ENCODE peak calls at places on chromosomes 3 and 15, in seven cellular contexts. J, F, A, P, N, L and G are unnamed samples.

GRCh38 chr15:82894971-82895520 is 57.5 kb downstream of the HOMER2 start:
- DNase-seq in L (peak), F (peak), P (peak), A (no peak), N (peak), J (no peak), G (no peak)

GRCh38 chr15:25250011-25250596 is 188.7 kb downstream of the UBE3A start:
- DNase-seq in L (no peak), N (no peak), J (no peak), P (no peak), F (no peak), A (peak), G (no peak)

GRCh38 chr15:67166280-67167009 is 88.0 kb downstream of the AAGAB start:
- DNase-seq in F (no peak), L (no peak), N (no peak), J (no peak), A (no peak), P (no peak), G (no peak)

GRCh38 chr3:55629432-55629831 is 142.3 kb upstream of the WNT5A start:
- DNase-seq in L (no peak), N (peak), F (no peak), P (no peak), A (peak), J (no peak), G (peak)

GRCh38 chr3:44648564-44649229 is at the start of gene ZNF35:
- DNase-seq in N (peak), F (peak), P (peak), J (no peak), L (peak), A (peak), G (peak)

GRCh38 chr3:124620600-124621063 is 109.6 kb upstream of the UMPS start:
- DNase-seq in L (peak), F (no peak), A (peak), J (no peak), P (no peak), N (peak), G (no peak)

GRCh38 chr15:42272768-42273098 is 268 bp upstream of the GANC start:
- DNase-seq in F (no peak), P (peak), J (no peak), L (no peak), N (no peak), A (no peak), G (no peak)

GRCh38 chr3:98839846-98840245 is 61.6 kb downstream of the DCBLD2 start:
- DNase-seq in P (no peak), F (no peak), N (peak), J (no peak), A (no peak), L (peak), G (no peak)

GRCh38 chr15:40247406-40247971 is 8.6 kb downstream of the PAK6 start:
- DNase-seq in N (no peak), L (no peak), A (no peak), F (no peak), P (no peak), J (no peak), G (no peak)

GRCh38 chr3:35929158-35929557 is 289.8 kb downstream of the ARPP21 start:
- DNase-seq in P (no peak), J (no peak), F (no peak), A (no peak), L (no peak), N (peak), G (peak)

GRCh38 chr3:194281766-194282165 is 69.4 kb downstream of the CPN2 start:
- DNase-seq in J (no peak), F (no peak), A (no peak), N (no peak), P (no peak), L (no peak), G (no peak)

GRCh38 chr15:56815247-56815646 is 81.9 kb upstream of the ZNF280D start:
- DNase-seq in J (no peak), L (no peak), F (peak), N (no peak), A (no peak), P (no peak), G (peak)

GRCh38 chr3:119825820-119826219 is 43.9 kb downstream of the NR1I2 start:
- DNase-seq in J (no peak), A (peak), L (no peak), P (no peak), F (no peak), N (no peak), G (no peak)

GRCh38 chr3:25007974-25008658 is 419.9 kb upstream of the RARB start:
- DNase-seq in P (no peak), A (peak), L (no peak), N (peak), F (no peak), J (no peak), G (no peak)

GRCh38 chr3:120642368-120642948 is 39.6 kb downstream of the HGD start:
- DNase-seq in L (peak), J (no peak), P (no peak), F (no peak), N (peak), A (no peak), G (no peak)

GRCh38 chr3:13042932-13043275 is 30.3 kb downstream of the IQSEC1 start:
- DNase-seq in A (no peak), N (no peak), J (peak), L (no peak), P (peak), F (no peak), G (no peak)

GRCh38 chr3:140164156-140164555 is 229.2 kb downstream of the CLSTN2 start:
- DNase-seq in A (no peak), F (no peak), L (no peak), P (no peak), N (no peak), J (no peak), G (no peak)

GRCh38 chr3:154656496-154656895 is 226.5 kb upstream of the GPR149 start:
- DNase-seq in N (no peak), A (no peak), L (peak), J (no peak), F (no peak), P (no peak), G (no peak)

DNA sequence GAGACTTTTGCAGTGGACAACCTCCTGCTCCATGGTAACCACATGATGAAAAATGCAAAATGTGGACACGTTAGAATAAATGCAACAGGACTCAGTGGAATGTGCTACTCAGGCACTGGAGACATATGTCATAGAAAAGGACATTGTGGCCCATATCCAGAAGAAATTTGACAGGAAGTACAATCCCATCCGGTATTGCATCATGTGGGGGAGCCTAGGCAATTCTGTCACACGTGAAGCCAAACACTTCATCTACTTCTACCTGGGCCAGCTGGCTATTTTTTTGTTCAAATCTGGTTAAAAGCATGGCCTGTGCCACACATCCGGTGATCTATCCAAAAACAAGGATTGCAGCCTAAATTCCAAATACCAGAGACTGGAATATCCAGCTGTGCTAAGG is 227.3 kb upstream of the GPR149 start:
- DNase-seq in J (no peak), A (no peak), N (no peak), L (no peak), F (peak), P (no peak), G (no peak)
- TF ChIP-seq EZH2 in J (no peak), A (no peak), N (no peak), L (no peak), F (no peak), P (no peak), G (no peak)

GRCh38 chr3:184565421-184566211 is 4.0 kb downstream of the EPHB3 start:
- DNase-seq in N (peak), J (no peak), L (peak), P (no peak), A (peak), F (peak), G (peak)
- TF ChIP-seq EZH2 in N (no peak), J (no peak), L (no peak), P (no peak), A (no peak), F (no peak), G (no peak)

GRCh38 chr15:28885630-28886430 is at the start of gene APBA2:
- DNase-seq in P (peak), A (peak), N (peak), L (peak), J (no peak), F (peak), G (peak)
- TF ChIP-seq EZH2 in P (no peak), A (no peak), N (no peak), L (peak), J (no peak), F (no peak), G (no peak)

GRCh38 chr15:99099661-99100060 is 5.2 kb upstream of the SYNM start:
- DNase-seq in A (no peak), P (no peak), J (no peak), N (no peak), F (no peak), L (no peak), G (no peak)

GRCh38 chr15:99098991-99099390 is 5.9 kb upstream of the SYNM start:
- DNase-seq in F (no peak), L (no peak), P (no peak), N (no peak), A (no peak), J (no peak), G (no peak)

GRCh38 chr15:99102332-99103235 is 2.3 kb upstream of the SYNM start:
- DNase-seq in A (no peak), P (no peak), L (no peak), N (peak), J (no peak), F (no peak), G (no peak)

GRCh38 chr15:99101501-99101900 is 3.4 kb upstream of the SYNM start:
- DNase-seq in A (no peak), P (no peak), F (no peak), N (no peak), L (peak), J (no peak), G (no peak)

DNA sequence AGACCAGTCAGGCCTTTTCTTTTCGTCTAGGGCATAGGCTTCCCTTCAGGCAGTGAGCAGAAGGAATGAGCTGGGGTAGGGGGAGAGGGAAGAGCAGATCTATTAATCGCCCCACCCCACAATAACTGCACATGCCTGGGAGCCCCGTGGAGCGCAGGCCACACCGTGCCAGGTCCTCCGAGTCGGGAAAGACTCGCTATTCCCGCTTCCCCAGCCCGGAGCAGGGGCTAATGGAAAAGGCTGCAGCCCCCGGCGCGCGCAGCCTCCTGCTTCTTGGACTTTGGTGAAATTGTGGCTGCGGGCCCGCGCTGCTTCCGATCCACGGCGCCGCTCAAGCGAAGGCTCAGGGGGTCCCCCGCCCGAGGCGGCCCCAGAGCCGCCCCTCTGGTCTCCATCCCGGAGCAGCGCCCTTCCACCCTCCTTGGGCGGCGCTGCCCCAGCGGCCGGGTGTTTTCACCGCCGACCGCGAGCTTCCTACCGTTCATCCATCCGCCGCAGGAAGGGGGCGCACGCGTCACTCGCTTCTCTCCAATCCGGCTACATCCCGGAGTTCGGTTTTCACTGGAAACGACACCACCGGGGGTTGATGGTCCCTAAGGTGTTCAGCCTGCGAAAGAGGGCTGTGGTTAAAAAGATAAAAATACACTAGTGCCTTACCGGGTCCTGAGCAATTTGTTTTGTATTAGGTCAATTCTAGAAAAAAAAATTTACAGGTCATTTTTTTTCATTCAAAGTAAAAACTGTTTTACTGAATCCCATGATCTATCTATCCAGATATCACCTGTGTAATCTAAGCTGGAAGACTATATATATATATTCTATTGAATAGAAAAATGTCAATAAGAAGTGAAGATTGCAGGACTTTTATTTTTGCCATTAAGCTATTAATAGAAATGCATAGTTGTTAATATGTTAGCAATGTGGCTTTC is 4.4 kb upstream of the SYNM start:
- DNase-seq in J (peak), N (peak), A (peak), P (peak), L (peak), F (peak), G (peak)
- TF ChIP-seq EZH2 in J (no peak), N (no peak), A (no peak), P (peak), L (no peak), F (no peak), G (no peak)

GRCh38 chr3:15428539-15428938 is 1.1 kb downstream of the EAF1 start:
- DNase-seq in F (no peak), J (no peak), P (no peak), A (peak), L (peak), N (peak), G (peak)

GRCh38 chr3:15427981-15428380 is 583 bp downstream of the EAF1 start:
- DNase-seq in P (peak), L (no peak), N (no peak), F (peak), A (peak), J (peak), G (no peak)

GRCh38 chr3:15426579-15427118 is 695 bp downstream of the METTL6 start:
- DNase-seq in P (no peak), A (no peak), L (no peak), J (no peak), N (no peak), F (no peak), G (no peak)

GRCh38 chr3:15429080-15429479 is 1.7 kb downstream of the EAF1 start:
- DNase-seq in N (no peak), P (no peak), J (no peak), A (no peak), L (no peak), F (no peak), G (no peak)

DNA sequence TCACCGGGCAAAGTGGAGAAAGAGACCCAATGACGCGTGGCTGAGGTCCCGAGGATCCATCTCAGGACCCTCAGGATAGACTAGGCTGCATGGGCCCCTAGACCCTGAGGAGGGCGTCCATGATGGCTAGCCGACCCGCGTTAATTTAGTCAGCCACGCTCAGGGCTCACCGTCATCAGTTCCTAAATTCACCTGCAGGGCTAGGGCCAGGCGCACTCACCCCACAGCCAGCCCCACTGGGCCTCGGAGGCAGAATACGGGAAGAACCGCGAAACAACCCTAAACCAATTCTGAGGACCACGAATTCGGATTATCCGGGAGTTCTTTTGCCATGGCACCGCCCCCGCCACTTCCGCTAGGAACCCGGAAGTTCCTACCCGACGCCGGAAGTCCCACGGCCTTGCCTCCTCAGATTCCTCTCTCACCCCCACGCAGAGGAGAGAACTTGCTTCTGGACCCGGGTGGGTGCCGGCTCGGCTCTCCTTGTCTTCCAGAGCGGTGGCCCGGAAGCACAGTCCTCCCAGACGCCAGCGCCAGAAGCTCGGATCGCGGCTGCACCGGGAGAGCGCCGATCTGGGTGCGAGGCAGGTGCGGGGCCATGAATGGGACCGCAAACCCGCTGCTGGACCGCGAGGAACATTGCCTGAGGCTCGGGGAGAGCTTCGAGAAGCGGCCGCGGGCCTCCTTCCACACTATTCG is at the start of the genes EAF1 and METTL6:
- DNase-seq in F (peak), J (peak), A (peak), P (peak), N (peak), L (peak), G (peak)
- TF ChIP-seq EZH2 in F (no peak), J (no peak), A (no peak), P (no peak), N (no peak), L (no peak), G (no peak)

GRCh38 chr15:72379856-72380255 is 4.0 kb upstream of the HEXA start:
- DNase-seq in N (no peak), P (no peak), F (peak), A (no peak), L (no peak), J (no peak), G (no peak)

GRCh38 chr15:72375501-72375845 is 341 bp downstream of the HEXA start:
- DNase-seq in L (no peak), A (no peak), F (peak), J (no peak), N (no peak), P (peak), G (no peak)

GRCh38 chr15:72380743-72381142 is 4.9 kb upstream of the HEXA start:
- DNase-seq in J (no peak), F (no peak), L (no peak), P (no peak), A (no peak), N (no peak), G (no peak)

DNA sequence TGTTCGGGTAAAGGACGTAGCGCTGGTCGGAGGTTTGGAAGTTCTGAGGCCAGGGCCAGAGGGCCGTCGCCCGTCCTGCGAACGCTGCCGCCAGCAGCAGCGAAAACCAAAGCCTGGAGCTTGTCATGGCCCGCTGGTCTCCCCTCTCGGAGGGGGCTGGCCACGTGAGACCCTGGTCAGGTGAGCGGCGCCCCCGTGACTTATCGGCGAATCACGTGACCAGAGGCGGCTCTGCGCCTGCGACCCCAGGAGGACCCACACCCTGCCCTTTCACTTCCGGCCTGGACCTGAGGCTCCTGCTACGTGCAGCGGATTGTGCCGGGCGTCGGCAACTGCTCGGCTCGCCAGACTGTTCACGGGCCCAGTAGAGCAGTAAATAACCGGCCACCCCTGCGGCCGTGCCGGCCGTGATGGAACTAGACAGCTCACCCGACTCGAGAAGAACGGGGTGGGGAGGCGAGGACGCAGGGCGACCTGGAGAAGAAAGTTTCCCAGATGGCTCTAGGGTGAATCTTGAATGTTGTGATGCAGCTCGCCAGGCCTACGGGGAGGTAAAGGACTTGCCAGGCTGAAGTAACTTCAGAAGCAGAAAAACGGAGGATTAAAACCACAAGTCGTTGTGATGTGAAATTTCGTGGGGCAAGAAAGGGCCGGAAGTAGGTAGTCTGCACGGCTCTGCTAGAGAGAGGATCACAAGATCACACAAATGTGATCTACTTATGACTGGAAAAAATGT is at the start of gene HEXA:
- DNase-seq in J (peak), L (peak), F (peak), A (peak), P (peak), N (peak), G (no peak)
- TF ChIP-seq EZH2 in J (no peak), L (no peak), F (no peak), A (no peak), P (no peak), N (no peak), G (no peak)

GRCh38 chr3:126287536-126288181 is 69.5 kb downstream of the KLF15 start:
- DNase-seq in N (peak), L (peak), P (peak), A (peak), J (no peak), F (peak), G (no peak)
- TF ChIP-seq EZH2 in N (no peak), L (no peak), P (no peak), A (no peak), J (no peak), F (no peak), G (no peak)

GRCh38 chr3:122186372-122186771 is 2.9 kb downstream of the CASR start:
- DNase-seq in F (no peak), A (no peak), P (no peak), N (no peak), J (no peak), L (no peak), G (no peak)

GRCh38 chr3:122184591-122184929 is 1.1 kb downstream of the CASR start:
- DNase-seq in L (no peak), F (no peak), N (no peak), P (no peak), J (no peak), A (no peak), G (no peak)

GRCh38 chr3:122183521-122183892 is at the start of gene CASR:
- DNase-seq in P (peak), L (peak), F (no peak), N (no peak), J (no peak), A (peak), G (no peak)

GRCh38 chr3:122188758-122189157 is 5.3 kb downstream of the CASR start:
- DNase-seq in P (no peak), A (no peak), L (no peak), J (no peak), N (no peak), F (no peak), G (no peak)

GRCh38 chr3:122183893-122184590 is 574 bp downstream of the CASR start:
- DNase-seq in A (no peak), N (no peak), P (peak), J (no peak), L (no peak), F (no peak), G (no peak)
- TF ChIP-seq EZH2 in A (peak), N (no peak), P (no peak), J (no peak), L (no peak), F (peak), G (no peak)